ENCODE peak calls at places on chromosome 12, in five cellular contexts. I, S, H, K and R are unnamed samples.
A peak's percentile ranks its signal among the peaks of the same experiment; 100 is the strongest.

GRCh38 chr12:56261503-56262230 is 3.5 kb upstream of the ANKRD52 start:
- DNase-seq in K (peak; percentile 85), I (peak; percentile 62), S (no peak), H (peak; percentile 82), R (peak; percentile 96)

GRCh38 chr12:49304161-49304560 is 9.2 kb downstream of the PRPH start:
- DNase-seq in H (no peak), K (no peak), I (peak; percentile 55), S (no peak), R (peak; percentile 58)

GRCh38 chr12:52029686-52030085 is 21.6 kb upstream of the NR4A1 start:
- DNase-seq in I (peak; percentile 97), K (peak; percentile 62), H (no peak), S (no peak), R (no peak)

GRCh38 chr12:110780448-110780847 is 37.8 kb upstream of the PPP1CC start:
- DNase-seq in K (no peak), I (no peak), H (no peak), S (no peak), R (no peak)

GRCh38 chr12:25502071-25502555 is 51.0 kb downstream of the LMNTD1 start:
- DNase-seq in S (no peak), I (no peak), H (no peak), K (no peak), R (no peak)

GRCh38 chr12:8446642-8447547 is 8.9 kb upstream of the CLEC6A start:
- DNase-seq in K (no peak), S (no peak), I (no peak), H (peak; percentile 0), R (no peak)

GRCh38 chr12:47735649-47736048 is 10.4 kb upstream of the ENDOU start:
- DNase-seq in K (no peak), I (no peak), H (no peak), S (no peak), R (peak; percentile 73)

GRCh38 chr12:112961074-112961473 is 17.2 kb upstream of the OAS2 start:
- DNase-seq in S (no peak), I (no peak), K (no peak), H (no peak), R (no peak)

GRCh38 chr12:17810399-17810798 is 279.6 kb downstream of the RERGL start:
- DNase-seq in H (no peak), I (no peak), S (no peak), K (no peak), R (no peak)

GRCh38 chr12:94595152-94595551 is 55.2 kb downstream of the TMCC3 start:
- DNase-seq in I (no peak), K (no peak), S (no peak), H (no peak), R (no peak)

GRCh38 chr12:11793896-11794295 is 144.4 kb downstream of the ETV6 start:
- DNase-seq in K (no peak), I (no peak), S (no peak), H (peak; percentile 23), R (no peak)

GRCh38 chr12:46674818-46675217 is 151.0 kb downstream of the SLC38A4 start:
- DNase-seq in K (no peak), S (no peak), I (no peak), H (no peak), R (no peak)

GRCh38 chr12:9787340-9787737 is 26.6 kb upstream of the CD69 start:
- DNase-seq in H (peak; percentile 21), S (no peak), I (no peak), K (no peak), R (no peak)

GRCh38 chr12:51368640-51369517 is 22.3 kb downstream of the GALNT6 start:
- DNase-seq in S (peak; percentile 86), K (no peak), H (no peak), I (no peak), R (no peak)

GRCh38 chr12:17489452-17489851 is 600.5 kb downstream of the RERGL start:
- DNase-seq in K (no peak), H (no peak), I (peak; percentile 13), S (no peak), R (no peak)

GRCh38 chr12:113867258-113867657 is 98.9 kb downstream of the RBM19 start:
- DNase-seq in S (no peak), I (peak; percentile 41), H (no peak), K (peak; percentile 54), R (peak; percentile 96)

GRCh38 chr12:31406345-31406744 is 80.4 kb upstream of the SINHCAF start:
- DNase-seq in I (no peak), S (no peak), K (no peak), H (no peak), R (peak; percentile 18)

GRCh38 chr12:32047846-32048245 is 58.8 kb upstream of the BICD1 start:
- DNase-seq in K (no peak), H (no peak), I (peak; percentile 79), S (no peak), R (no peak)

GRCh38 chr12:52976574-52977071 is 27.7 kb downstream of the KRT18 start:
- DNase-seq in K (no peak), I (peak; percentile 97), S (no peak), H (peak; percentile 95), R (peak; percentile 66)

GRCh38 chr12:79844693-79845092 is 90.2 kb downstream of the PPP1R12A start:
- DNase-seq in I (peak; percentile 99), S (no peak), K (peak; percentile 8), H (peak; percentile 82), R (peak; percentile 82)

GRCh38 chr12:24798335-24798734 is 150.6 kb downstream of the BCAT1 start:
- DNase-seq in K (no peak), H (no peak), I (no peak), S (no peak), R (no peak)

GRCh38 chr12:112555621-112556233 is 137.0 kb downstream of the PTPN11 start:
- DNase-seq in S (no peak), H (no peak), K (peak; percentile 27), I (no peak), R (no peak)

GRCh38 chr12:64181504-64182291 is 40.4 kb downstream of the KICS2 start:
- DNase-seq in S (no peak), K (peak; percentile 69), H (peak; percentile 91), I (peak; percentile 79), R (peak; percentile 77)

GRCh38 chr12:6430124-6430989 is 14.4 kb upstream of the CD27 start:
- DNase-seq in K (peak; percentile 93), S (no peak), H (peak; percentile 90), I (no peak), R (peak; percentile 90)

GRCh38 chr12:122503147-122503751 is 2.5 kb upstream of the ZCCHC8 start:
- DNase-seq in H (no peak), K (no peak), S (no peak), I (no peak), R (no peak)

GRCh38 chr12:122500685-122501488 is at the start of gene ZCCHC8:
- DNase-seq in H (peak; percentile 94), I (peak; percentile 100), K (peak; percentile 98), S (peak; percentile 94), R (peak; percentile 97)

GRCh38 chr12:122503783-122504590 is 3.3 kb upstream of the ZCCHC8 start:
- DNase-seq in S (no peak), I (no peak), K (no peak), H (no peak), R (no peak)

GRCh38 chr12:122499991-122500684 is 594 bp downstream of the ZCCHC8 start:
- DNase-seq in S (peak; percentile 23), K (peak; percentile 48), I (peak; percentile 76), H (peak; percentile 70), R (peak; percentile 90)

DNA sequence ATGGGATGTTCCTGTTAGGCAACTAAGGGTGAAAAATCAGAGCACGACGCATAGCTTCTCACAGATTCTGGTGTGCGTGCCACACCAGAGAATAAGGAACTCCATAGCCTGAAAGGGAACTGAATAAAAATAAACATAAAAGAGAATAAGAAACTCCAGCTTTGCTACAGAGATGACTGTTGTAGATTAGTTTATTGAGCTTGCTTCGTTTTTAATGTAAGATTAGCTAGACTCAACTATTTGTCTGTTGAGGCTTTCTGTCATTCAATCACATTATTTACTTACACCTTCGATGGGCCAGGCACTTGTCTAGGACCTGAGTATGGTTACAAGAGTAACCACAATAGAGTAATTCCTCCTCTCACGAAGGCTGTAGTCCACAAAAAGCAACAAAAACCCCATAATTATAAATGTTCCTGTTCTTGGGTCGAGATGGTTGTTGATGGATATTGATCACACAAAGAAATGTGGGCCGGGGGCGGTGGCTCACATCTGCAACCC is 807 bp upstream of the ZCCHC8 start:
- DNase-seq in K (no peak), I (no peak), S (no peak), H (no peak), R (no peak)
- H3K4me3 ChIP-seq in K (peak overlapping the region; percentile 35), I (no peak overlapping the region), S (peak overlapping the region; percentile 97), H (no peak overlapping the region), R (peak overlapping the region; percentile 99)

DNA sequence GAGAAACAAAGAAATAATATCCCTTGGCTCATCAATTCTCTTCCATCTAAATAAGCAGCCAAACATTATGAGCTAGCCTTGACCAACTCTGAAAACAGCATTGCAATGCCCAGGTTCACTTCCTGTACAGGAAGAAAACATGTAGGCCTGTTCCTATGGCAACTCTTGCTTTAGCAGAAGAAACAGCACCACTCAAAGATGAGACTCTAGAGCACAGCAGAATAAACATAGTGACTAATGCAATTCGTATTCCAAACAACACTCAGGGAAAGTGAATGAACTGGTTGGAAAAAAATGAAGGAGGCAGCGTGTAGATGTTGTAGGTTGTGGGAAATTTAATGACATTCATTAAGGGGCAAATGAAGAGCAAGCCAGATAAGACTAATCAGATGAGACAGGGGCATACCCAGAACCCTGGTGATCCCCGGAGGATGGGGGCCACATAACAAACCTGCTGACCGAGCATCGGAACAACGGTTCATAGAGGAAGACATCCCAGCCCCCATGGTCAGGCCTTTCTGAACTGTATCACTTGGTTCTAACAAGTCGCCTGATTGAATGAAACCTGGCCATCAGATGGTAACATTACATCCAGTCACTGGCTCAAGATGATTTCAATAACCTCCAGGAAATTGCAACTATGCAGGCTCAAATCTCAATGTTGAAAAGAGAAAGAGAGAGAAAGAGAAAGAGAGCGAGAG is 9.0 kb downstream of the ARHGDIB start:
- DNase-seq in K (peak; percentile 42), S (peak; percentile 23), I (peak; percentile 27), H (peak; percentile 86), R (peak; percentile 43)
- H3K4me1 ChIP-seq in K (peaks cover 35% of the 10 kb centered on the region), S (peaks cover 95% of the 10 kb centered on the region), I (no peaks in the 10 kb centered on the region), H (peaks cover 46% of the 10 kb centered on the region), R (peaks cover 27% of the 10 kb centered on the region)

DNA sequence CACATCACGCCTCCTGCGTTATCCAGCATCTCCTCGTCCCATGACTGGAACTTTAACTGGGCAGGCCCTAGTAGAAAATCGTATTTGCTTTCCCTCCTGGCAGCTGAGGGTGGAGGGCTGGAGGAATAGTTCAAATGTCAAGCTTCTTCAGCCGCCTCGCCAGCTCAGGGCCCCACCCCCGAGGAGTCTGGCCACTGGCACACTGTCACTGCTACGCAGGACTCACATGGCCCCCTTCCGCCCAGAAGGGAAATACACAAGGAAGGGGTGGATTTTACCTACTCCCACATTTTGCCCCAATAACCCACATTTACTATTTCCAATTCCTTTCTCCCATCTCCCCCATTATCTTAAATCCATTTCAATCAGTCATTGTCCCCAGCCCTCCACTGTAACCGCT is 8.6 kb downstream of the SLC6A13 start:
- DNase-seq in K (no peak), H (no peak), I (peak; percentile 50), S (no peak), R (no peak)
- H3K4me3 ChIP-seq in K (no peak overlapping the region), H (no peak overlapping the region), I (no peak overlapping the region), S (no peak overlapping the region), R (no peak overlapping the region)

GRCh38 chr12:3220382-3221321 is 143.5 kb downstream of the TSPAN9 start:
- DNase-seq in H (no peak), K (no peak), I (no peak), S (no peak), R (peak; percentile 53)

GRCh38 chr12:3222306-3222705 is 145.1 kb downstream of the TSPAN9 start:
- DNase-seq in I (no peak), S (no peak), K (no peak), H (no peak), R (no peak)

GRCh38 chr12:3224530-3224903 is 147.3 kb downstream of the TSPAN9 start:
- DNase-seq in I (no peak), K (no peak), H (no peak), S (no peak), R (no peak)

GRCh38 chr12:3223601-3224529 is 146.7 kb downstream of the TSPAN9 start:
- DNase-seq in H (no peak), I (no peak), K (no peak), S (no peak), R (no peak)

GRCh38 chr12:3222935-3223334 is 145.8 kb downstream of the TSPAN9 start:
- DNase-seq in K (no peak), S (no peak), H (no peak), I (no peak), R (no peak)
- H3K4me1 ChIP-seq in K (no peaks in the 10 kb centered on the region), S (no peaks in the 10 kb centered on the region), H (peaks cover 27% of the 10 kb centered on the region), I (peaks cover 8% of the 10 kb centered on the region), R (peaks cover 24% of the 10 kb centered on the region)